ENCODE peak calls at places on chromosome 2, in seven cellular contexts. One of them, this sample, is unnamed.

GRCh38 chr2:120944575-120944974 is 208.9 kb downstream of the GLI2 start:
- DNase-seq in H1: no peak
- DNase-seq in K562: no peak
- DNase-seq in IMR-90: no peak
- DNase-seq in GM12878: no peak
- DNase-seq in HCT116: no peak
- DNase-seq in A549: no peak
- DNase-seq in this sample: no peak

GRCh38 chr2:163441603-163442002 is 294.2 kb downstream of the FIGN start:
- DNase-seq in HCT116: no peak
- DNase-seq in A549: no peak
- DNase-seq in IMR-90: no peak
- DNase-seq in GM12878: no peak
- DNase-seq in K562: no peak
- DNase-seq in H1: no peak
- DNase-seq in this sample: no peak

GRCh38 chr2:217900010-217900779 is 102.6 kb downstream of the TNS1 start:
- DNase-seq in IMR-90: no peak
- DNase-seq in A549: peak
- DNase-seq in GM12878: no peak
- DNase-seq in HCT116: no peak
- DNase-seq in K562: no peak
- DNase-seq in H1: no peak
- DNase-seq in this sample: peak

GRCh38 chr2:10071595-10071994 is 8.6 kb downstream of the CYS1 start:
- DNase-seq in GM12878: no peak
- DNase-seq in K562: no peak
- DNase-seq in A549: no peak
- DNase-seq in H1: no peak
- DNase-seq in HCT116: no peak
- DNase-seq in IMR-90: no peak
- DNase-seq in this sample: no peak

GRCh38 chr2:166074011-166074410 is 53.8 kb downstream of the SCN1A start:
- DNase-seq in A549: no peak
- DNase-seq in HCT116: no peak
- DNase-seq in K562: no peak
- DNase-seq in IMR-90: no peak
- DNase-seq in GM12878: no peak
- DNase-seq in H1: no peak
- DNase-seq in this sample: no peak

GRCh38 chr2:40287201-40287600 is 164.7 kb downstream of the SLC8A1 start:
- DNase-seq in IMR-90: peak
- DNase-seq in GM12878: no peak
- DNase-seq in A549: no peak
- DNase-seq in K562: no peak
- DNase-seq in HCT116: no peak
- DNase-seq in H1: no peak
- DNase-seq in this sample: no peak

GRCh38 chr2:176525058-176525457 is 255.8 kb downstream of the MTX2 start:
- DNase-seq in A549: no peak
- DNase-seq in H1: no peak
- DNase-seq in HCT116: no peak
- DNase-seq in IMR-90: no peak
- DNase-seq in GM12878: no peak
- DNase-seq in K562: no peak
- DNase-seq in this sample: no peak

GRCh38 chr2:9315280-9315847 is 108.0 kb downstream of the ITGB1BP1 start:
- DNase-seq in K562: no peak
- DNase-seq in IMR-90: no peak
- DNase-seq in GM12878: no peak
- DNase-seq in A549: no peak
- DNase-seq in H1: no peak
- DNase-seq in HCT116: no peak
- DNase-seq in this sample: no peak

GRCh38 chr2:142533083-142533482 is 344.4 kb upstream of the KYNU start:
- DNase-seq in HCT116: no peak
- DNase-seq in IMR-90: no peak
- DNase-seq in A549: no peak
- DNase-seq in H1: no peak
- DNase-seq in K562: no peak
- DNase-seq in GM12878: no peak
- DNase-seq in this sample: no peak

GRCh38 chr2:150644298-150645067 is 157.0 kb upstream of the RND3 start:
- DNase-seq in H1: no peak
- DNase-seq in IMR-90: peak
- DNase-seq in K562: no peak
- DNase-seq in HCT116: no peak
- DNase-seq in A549: peak
- DNase-seq in GM12878: no peak
- DNase-seq in this sample: no peak

GRCh38 chr2:150045601-150046000 is 441.9 kb downstream of the RND3 start:
- DNase-seq in K562: no peak
- DNase-seq in GM12878: no peak
- DNase-seq in A549: no peak
- DNase-seq in HCT116: no peak
- DNase-seq in IMR-90: peak
- DNase-seq in H1: no peak
- DNase-seq in this sample: no peak

GRCh38 chr2:215421859-215422461 is 13.9 kb downstream of the FN1 start:
- DNase-seq in GM12878: no peak
- DNase-seq in K562: peak
- DNase-seq in A549: no peak
- DNase-seq in H1: no peak
- DNase-seq in IMR-90: no peak
- DNase-seq in HCT116: no peak
- DNase-seq in this sample: no peak

GRCh38 chr2:148007219-148007900 is 13.2 kb downstream of the ORC4 start:
- DNase-seq in HCT116: no peak
- DNase-seq in A549: no peak
- DNase-seq in K562: no peak
- DNase-seq in IMR-90: no peak
- DNase-seq in GM12878: no peak
- DNase-seq in H1: no peak
- DNase-seq in this sample: no peak
- TF ChIP-seq CEBPB in HCT116: no peak
- TF ChIP-seq CEBPB in A549: no peak
- TF ChIP-seq CEBPB in K562: no peak
- TF ChIP-seq CEBPB in IMR-90: no peak
- TF ChIP-seq CEBPB in GM12878: no peak
- TF ChIP-seq CEBPB in H1: no peak
- TF ChIP-seq CEBPB in this sample: no peak

GRCh38 chr2:234544659-234545611 is 48.1 kb upstream of the ARL4C start:
- DNase-seq in K562: peak
- DNase-seq in A549: peak
- DNase-seq in GM12878: no peak
- DNase-seq in IMR-90: peak
- DNase-seq in H1: peak
- DNase-seq in HCT116: peak
- DNase-seq in this sample: peak
- TF ChIP-seq CEBPB in K562: no peak
- TF ChIP-seq CEBPB in A549: no peak
- TF ChIP-seq CEBPB in GM12878: no peak
- TF ChIP-seq CEBPB in IMR-90: no peak
- TF ChIP-seq CEBPB in H1: no peak
- TF ChIP-seq CEBPB in HCT116: no peak
- TF ChIP-seq CEBPB in this sample: no peak

DNA sequence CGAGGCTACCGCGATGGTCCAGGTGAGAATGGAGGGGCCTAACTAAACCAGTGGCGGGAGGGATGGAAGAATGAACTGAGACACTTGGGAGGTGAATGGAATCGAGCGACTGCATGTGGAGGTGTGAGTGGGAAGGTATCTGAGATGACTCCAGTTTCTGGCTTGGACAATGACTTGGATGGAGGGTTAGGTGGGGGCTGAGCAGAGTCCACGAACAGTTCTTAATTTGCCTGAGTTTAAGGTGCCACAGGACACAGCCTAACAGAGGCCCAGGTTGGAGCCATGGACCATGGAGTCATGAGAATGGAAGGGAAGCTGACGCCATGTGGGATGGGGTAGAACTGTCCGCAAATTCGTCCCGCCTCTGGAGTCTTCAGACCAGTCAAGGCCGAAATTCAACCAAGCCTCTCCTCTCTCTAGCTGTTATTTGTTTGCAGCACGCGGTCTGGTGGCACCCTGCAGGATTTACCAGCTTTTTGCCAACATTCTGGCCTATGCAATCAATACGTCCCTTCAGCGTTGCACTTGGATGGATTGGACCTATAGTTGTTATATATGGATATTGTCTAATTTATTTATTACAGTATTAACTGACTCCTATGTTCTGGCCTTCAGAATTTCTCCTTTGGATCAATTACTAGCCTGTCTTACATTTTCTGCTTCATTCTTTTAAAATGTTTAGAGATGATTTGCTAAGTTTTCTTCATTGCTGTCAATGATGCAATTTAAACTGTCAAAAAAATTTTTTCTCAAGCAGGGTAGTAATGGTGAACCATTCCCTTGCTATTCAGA is 941 bp upstream of the BOLA3 start:
- DNase-seq in H1: no peak
- DNase-seq in GM12878: no peak
- DNase-seq in K562: no peak
- DNase-seq in IMR-90: no peak
- DNase-seq in HCT116: no peak
- DNase-seq in A549: no peak
- DNase-seq in this sample: no peak
- TF ChIP-seq CEBPB in H1: no peak
- TF ChIP-seq CEBPB in GM12878: no peak
- TF ChIP-seq CEBPB in K562: no peak
- TF ChIP-seq CEBPB in IMR-90: no peak
- TF ChIP-seq CEBPB in HCT116: no peak
- TF ChIP-seq CEBPB in A549: no peak
- TF ChIP-seq CEBPB in this sample: no peak

GRCh38 chr2:169093535-169093934 is 24.2 kb downstream of the DHRS9 start:
- DNase-seq in A549: no peak
- DNase-seq in H1: no peak
- DNase-seq in IMR-90: no peak
- DNase-seq in K562: no peak
- DNase-seq in HCT116: no peak
- DNase-seq in GM12878: no peak
- DNase-seq in this sample: no peak
- TF ChIP-seq CEBPB in A549: no peak
- TF ChIP-seq CEBPB in H1: no peak
- TF ChIP-seq CEBPB in IMR-90: no peak
- TF ChIP-seq CEBPB in K562: no peak
- TF ChIP-seq CEBPB in HCT116: no peak
- TF ChIP-seq CEBPB in GM12878: no peak
- TF ChIP-seq CEBPB in this sample: no peak